ENCODE peak calls at places on chromosomes 7 and 10, in five cellular contexts. One of them, this sample, is unnamed.

GRCh38 chr10:44426247-44427034 is 41.5 kb upstream of the CXCL12 start:
- DNase-seq in astrocyte: no peak
- DNase-seq in left ventricle myocardium superior: no peak
- DNase-seq in stomach: no peak
- DNase-seq in stimulated activated CD8-positive, alpha-beta memory T cell treated with anti-CD3 and anti-CD28 coated beads, Interleukin-15, amount 100 ng/mL, for 24 hours: no peak
- DNase-seq in this sample: no peak

GRCh38 chr7:87398441-87398840 is 53.0 kb downstream of the CROT start:
- DNase-seq in astrocyte: peak
- DNase-seq in left ventricle myocardium superior: no peak
- DNase-seq in stomach: no peak
- DNase-seq in stimulated activated CD8-positive, alpha-beta memory T cell treated with anti-CD3 and anti-CD28 coated beads, Interleukin-15, amount 100 ng/mL, for 24 hours: no peak
- DNase-seq in this sample: no peak

GRCh38 chr7:69282941-69283340 is 315.3 kb upstream of the AUTS2 start:
- DNase-seq in astrocyte: no peak
- DNase-seq in left ventricle myocardium superior: no peak
- DNase-seq in stomach: no peak
- DNase-seq in stimulated activated CD8-positive, alpha-beta memory T cell treated with anti-CD3 and anti-CD28 coated beads, Interleukin-15, amount 100 ng/mL, for 24 hours: no peak
- DNase-seq in this sample: no peak

GRCh38 chr7:88432321-88432720 is 125.6 kb upstream of the STEAP4 start:
- DNase-seq in astrocyte: no peak
- DNase-seq in left ventricle myocardium superior: no peak
- DNase-seq in stomach: no peak
- DNase-seq in stimulated activated CD8-positive, alpha-beta memory T cell treated with anti-CD3 and anti-CD28 coated beads, Interleukin-15, amount 100 ng/mL, for 24 hours: no peak
- DNase-seq in this sample: no peak

GRCh38 chr10:45809829-45810228 is 37.5 kb downstream of the AGAP4 start:
- DNase-seq in astrocyte: no peak
- DNase-seq in left ventricle myocardium superior: no peak
- DNase-seq in stomach: no peak
- DNase-seq in stimulated activated CD8-positive, alpha-beta memory T cell treated with anti-CD3 and anti-CD28 coated beads, Interleukin-15, amount 100 ng/mL, for 24 hours: no peak
- DNase-seq in this sample: no peak

GRCh38 chr7:157412021-157412443 is 75.2 kb downstream of the DNAJB6 start:
- DNase-seq in astrocyte: peak
- DNase-seq in left ventricle myocardium superior: no peak
- DNase-seq in stomach: no peak
- DNase-seq in stimulated activated CD8-positive, alpha-beta memory T cell treated with anti-CD3 and anti-CD28 coated beads, Interleukin-15, amount 100 ng/mL, for 24 hours: no peak
- DNase-seq in this sample: no peak

GRCh38 chr7:158420591-158421340 is 166.9 kb downstream of the PTPRN2 start:
- DNase-seq in astrocyte: no peak
- DNase-seq in left ventricle myocardium superior: no peak
- DNase-seq in stomach: no peak
- DNase-seq in stimulated activated CD8-positive, alpha-beta memory T cell treated with anti-CD3 and anti-CD28 coated beads, Interleukin-15, amount 100 ng/mL, for 24 hours: no peak
- DNase-seq in this sample: no peak

GRCh38 chr7:150322114-150322832 is 882 bp upstream of the LRRC61 start:
- DNase-seq in astrocyte: no peak
- DNase-seq in left ventricle myocardium superior: no peak
- DNase-seq in stomach: no peak
- DNase-seq in stimulated activated CD8-positive, alpha-beta memory T cell treated with anti-CD3 and anti-CD28 coated beads, Interleukin-15, amount 100 ng/mL, for 24 hours: no peak
- DNase-seq in this sample: peak

GRCh38 chr10:101693701-101694055 is 1.3 kb downstream of the FBXW4 start:
- DNase-seq in astrocyte: peak
- DNase-seq in left ventricle myocardium superior: no peak
- DNase-seq in stomach: no peak
- DNase-seq in stimulated activated CD8-positive, alpha-beta memory T cell treated with anti-CD3 and anti-CD28 coated beads, Interleukin-15, amount 100 ng/mL, for 24 hours: no peak
- DNase-seq in this sample: no peak

GRCh38 chr10:119199231-119199992 is 8.0 kb upstream of the GRK5 start:
- DNase-seq in astrocyte: peak
- DNase-seq in left ventricle myocardium superior: peak
- DNase-seq in stomach: peak
- DNase-seq in stimulated activated CD8-positive, alpha-beta memory T cell treated with anti-CD3 and anti-CD28 coated beads, Interleukin-15, amount 100 ng/mL, for 24 hours: no peak
- DNase-seq in this sample: peak

GRCh38 chr10:109126016-109126415 is 797.3 kb downstream of the XPNPEP1 start:
- DNase-seq in astrocyte: no peak
- DNase-seq in left ventricle myocardium superior: no peak
- DNase-seq in stomach: no peak
- DNase-seq in stimulated activated CD8-positive, alpha-beta memory T cell treated with anti-CD3 and anti-CD28 coated beads, Interleukin-15, amount 100 ng/mL, for 24 hours: no peak
- DNase-seq in this sample: no peak

GRCh38 chr7:155296788-155297516 is 726 bp upstream of the INSIG1 start:
- DNase-seq in astrocyte: peak
- DNase-seq in left ventricle myocardium superior: peak
- DNase-seq in stomach: peak
- DNase-seq in stimulated activated CD8-positive, alpha-beta memory T cell treated with anti-CD3 and anti-CD28 coated beads, Interleukin-15, amount 100 ng/mL, for 24 hours: peak
- DNase-seq in this sample: peak

GRCh38 chr10:74917481-74918077 is 91.2 kb downstream of the KAT6B start:
- DNase-seq in astrocyte: peak
- DNase-seq in left ventricle myocardium superior: no peak
- DNase-seq in stomach: no peak
- DNase-seq in stimulated activated CD8-positive, alpha-beta memory T cell treated with anti-CD3 and anti-CD28 coated beads, Interleukin-15, amount 100 ng/mL, for 24 hours: no peak
- DNase-seq in this sample: no peak